ENCODE peak calls at places on chromosomes 12 and 14, in nine cellular contexts. E is MCF 10A, D is RWPE2, O is GM12865, K is NB4, W is HCT116, Q is Peyer's patch, C is transverse colon, L is spleen. M is an unnamed sample.
A peak's percentile ranks its signal among the peaks of the same experiment; 100 is the strongest.

GRCh38 chr12:4609071-4609470 is 39.8 kb downstream of the AKAP3 start:
- DNase-seq in E (no peak), D (no peak), O (no peak), K (no peak), W (no peak), Q (no peak), C (no peak), L (no peak), M (no peak)

GRCh38 chr12:64236549-64236948 is 14.5 kb upstream of the KICS2 start:
- DNase-seq in E (peak; percentile 45), D (no peak), O (no peak), K (no peak), W (peak; percentile 10), Q (no peak), C (no peak), L (no peak), M (no peak)

GRCh38 chr12:1374296-1374695 is 220.1 kb downstream of the FBXL14 start:
- DNase-seq in E (no peak), D (no peak), O (no peak), K (no peak), W (no peak), Q (no peak), C (no peak), L (no peak), M (no peak)

GRCh38 chr14:105176513-105176912 is 4.6 kb downstream of the NUDT14 start:
- DNase-seq in E (no peak), D (no peak), O (no peak), K (peak; percentile 53), W (no peak), Q (no peak), C (no peak), L (no peak), M (no peak)

GRCh38 chr14:54683882-54684794 is 117.2 kb downstream of the SAMD4A start:
- DNase-seq in E (peak; percentile 78), D (peak; percentile 75), O (no peak), K (no peak), W (no peak), Q (no peak), C (peak; percentile 37), L (no peak), M (no peak)

GRCh38 chr12:530308-530707 is 70.6 kb downstream of the B4GALNT3 start:
- DNase-seq in E (peak; percentile 70), D (no peak), O (no peak), K (no peak), W (no peak), Q (no peak), C (no peak), L (no peak), M (no peak)

GRCh38 chr14:59189281-59189821 is 884 bp downstream of the DAAM1 start:
- DNase-seq in E (peak; percentile 11), D (peak; percentile 62), O (peak; percentile 40), K (peak; percentile 50), W (no peak), Q (no peak), C (no peak), L (peak; percentile 88), M (no peak)

GRCh38 chr12:726281-727140 is 25.9 kb upstream of the WNK1 start:
- DNase-seq in E (peak; percentile 58), D (no peak), O (no peak), K (peak; percentile 42), W (no peak), Q (no peak), C (no peak), L (no peak), M (no peak)

GRCh38 chr12:97048421-97049035 is 141.5 kb downstream of the NEDD1 start:
- DNase-seq in E (no peak), D (no peak), O (peak; percentile 51), K (no peak), W (no peak), Q (no peak), C (no peak), L (no peak), M (no peak)

GRCh38 chr14:55124774-55125372 is 4.2 kb upstream of the LGALS3 start:
- DNase-seq in E (no peak), D (no peak), O (no peak), K (no peak), W (no peak), Q (no peak), C (no peak), L (no peak), M (no peak)

GRCh38 chr12:6423267-6424007 is 21.3 kb upstream of the CD27 start:
- DNase-seq in E (peak; percentile 96), D (no peak), O (peak; percentile 94), K (peak; percentile 96), W (peak; percentile 84), Q (peak; percentile 78), C (peak; percentile 87), L (peak; percentile 90), M (no peak)

GRCh38 chr14:95668235-95668772 is 17.9 kb upstream of the TCL1B start:
- DNase-seq in E (no peak), D (no peak), O (no peak), K (no peak), W (no peak), Q (no peak), C (no peak), L (no peak), M (no peak)

GRCh38 chr14:99036594-99037293 is 235.3 kb downstream of the BCL11B start:
- DNase-seq in E (no peak), D (no peak), O (no peak), K (peak; percentile 93), W (no peak), Q (no peak), C (no peak), L (no peak), M (no peak)

GRCh38 chr12:16350682-16351081 is 3.2 kb downstream of the MGST1 start:
- DNase-seq in E (peak; percentile 99), D (peak; percentile 77), O (no peak), K (peak; percentile 74), W (peak; percentile 75), Q (no peak), C (no peak), L (no peak), M (no peak)

GRCh38 chr14:94689218-94689984 is 77.2 kb downstream of the SERPINA3 start:
- DNase-seq in E (peak; percentile 50), D (peak; percentile 51), O (peak; percentile 24), K (peak; percentile 57), W (no peak), Q (peak; percentile 78), C (peak; percentile 50), L (peak; percentile 83), M (peak; percentile 75)

GRCh38 chr12:89353823-89354629 is 1.7 kb upstream of the DUSP6 start:
- DNase-seq in E (peak; percentile 92), D (peak; percentile 85), O (peak; percentile 40), K (peak; percentile 98), W (peak; percentile 73), Q (peak; percentile 91), C (peak; percentile 90), L (peak; percentile 96), M (peak; percentile 71)

GRCh38 chr12:18589316-18589715 is 148.5 kb downstream of the PLCZ1 start:
- DNase-seq in E (peak; percentile 7), D (no peak), O (no peak), K (no peak), W (no peak), Q (no peak), C (no peak), L (no peak), M (no peak)
- TF ChIP-seq CTCF in E (no peak), D (peak; percentile 15), O (no peak), K (no peak), W (peak; percentile 28), Q (no peak), C (no peak), L (no peak), M (no peak)

GRCh38 chr14:64137657-64138290 is 156.4 kb downstream of the ESR2 start:
- DNase-seq in E (no peak), D (no peak), O (peak; percentile 20), K (peak; percentile 26), W (no peak), Q (no peak), C (no peak), L (no peak), M (no peak)
- TF ChIP-seq CTCF in E (no peak), D (peak; percentile 24), O (peak; percentile 17), K (no peak), W (no peak), Q (no peak), C (no peak), L (no peak), M (no peak)

GRCh38 chr12:54762390-54762789 is 91.9 kb upstream of the MUCL1 start:
- DNase-seq in E (no peak), D (no peak), O (no peak), K (no peak), W (no peak), Q (no peak), C (no peak), L (no peak), M (no peak)

GRCh38 chr12:54765652-54766051 is 88.7 kb upstream of the MUCL1 start:
- DNase-seq in E (no peak), D (no peak), O (no peak), K (no peak), W (no peak), Q (no peak), C (no peak), L (no peak), M (no peak)

DNA sequence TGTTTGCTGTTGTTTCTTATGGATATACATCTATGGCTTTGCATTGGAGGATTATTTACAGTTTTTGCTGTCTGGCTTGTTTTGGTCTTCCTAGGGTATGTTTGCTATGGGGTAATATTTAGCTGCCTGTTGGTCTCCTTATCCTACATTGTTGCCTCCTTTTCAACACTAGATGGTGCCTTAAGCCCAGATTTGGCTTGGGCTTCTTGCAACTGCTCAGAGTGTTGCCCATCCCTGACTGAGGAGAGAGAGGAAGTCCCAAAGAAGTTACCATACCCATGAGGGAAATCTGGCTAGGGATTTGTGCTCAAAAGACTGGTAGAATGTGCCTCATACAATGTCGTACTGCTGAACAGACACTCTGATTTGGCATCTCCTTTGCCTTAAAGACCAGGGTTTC is 94.6 kb upstream of the MUCL1 start:
- DNase-seq in E (peak; percentile 69), D (no peak), O (peak; percentile 55), K (peak; percentile 71), W (peak; percentile 42), Q (no peak), C (no peak), L (no peak), M (no peak)
- TF ChIP-seq CTCF in E (peak; percentile 60), D (peak; percentile 56), O (peak; percentile 45), K (peak; percentile 73), W (peak; percentile 64), Q (no peak), C (no peak), L (no peak), M (no peak)

GRCh38 chr12:57091633-57092528 is 3.0 kb downstream of the NAB2 start:
- DNase-seq in E (no peak), D (no peak), O (no peak), K (no peak), W (no peak), Q (no peak), C (no peak), L (no peak), M (no peak)

GRCh38 chr12:57092529-57092862 is 3.6 kb downstream of the NAB2 start:
- DNase-seq in E (no peak), D (no peak), O (no peak), K (no peak), W (no peak), Q (no peak), C (no peak), L (no peak), M (no peak)

GRCh38 chr12:57094194-57095160 is 5.6 kb downstream of the NAB2 start:
- DNase-seq in E (no peak), D (no peak), O (no peak), K (no peak), W (no peak), Q (no peak), C (no peak), L (no peak), M (peak; percentile 53)

GRCh38 chr12:57092876-57093411 is 4.0 kb downstream of the NAB2 start:
- DNase-seq in E (no peak), D (no peak), O (no peak), K (no peak), W (no peak), Q (no peak), C (no peak), L (no peak), M (no peak)

GRCh38 chr12:57093412-57094193 is 4.7 kb downstream of the NAB2 start:
- DNase-seq in E (peak; percentile 76), D (no peak), O (peak; percentile 77), K (peak; percentile 77), W (no peak), Q (peak; percentile 66), C (peak; percentile 67), L (peak; percentile 89), M (peak; percentile 66)
- TF ChIP-seq CTCF in E (peak; percentile 73), D (peak; percentile 52), O (peak; percentile 72), K (peak; percentile 75), W (peak; percentile 74), Q (peak; percentile 55), C (peak; percentile 34), L (peak; percentile 62), M (peak; percentile 53)

M was measured in mesothelial cell of epicardium.